ENCODE peak calls at places on chromosome 13, in seven cellular contexts. Q, X, T, C, O, J and F are unnamed samples.

GRCh38 chr13:101098873-101099272 is 317.4 kb downstream of the NALCN start:
- DNase-seq in Q (no peak), X (peak), T (no peak), C (peak), O (no peak), J (no peak), F (no peak)

GRCh38 chr13:109401891-109402290 is 384.5 kb downstream of the IRS2 start:
- DNase-seq in Q (peak), X (no peak), T (no peak), C (no peak), O (peak), J (no peak), F (no peak)

GRCh38 chr13:77518266-77518665 is 17.2 kb upstream of the SCEL start:
- DNase-seq in Q (no peak), X (no peak), T (no peak), C (no peak), O (no peak), J (no peak), F (no peak)

GRCh38 chr13:29156136-29156535 is 336.0 kb downstream of the MTUS2 start:
- DNase-seq in Q (no peak), X (no peak), T (no peak), C (no peak), O (no peak), J (no peak), F (no peak)

GRCh38 chr13:40129467-40129866 is 474.0 kb downstream of the COG6 start:
- DNase-seq in Q (no peak), X (no peak), T (no peak), C (no peak), O (no peak), J (no peak), F (no peak)

GRCh38 chr13:100234006-100234405 is 145.1 kb downstream of the PCCA start:
- DNase-seq in Q (no peak), X (no peak), T (no peak), C (no peak), O (no peak), J (no peak), F (peak)

GRCh38 chr13:21240586-21240985 is 64.1 kb downstream of the MRPL57 start:
- DNase-seq in Q (peak), X (peak), T (no peak), C (peak), O (peak), J (no peak), F (no peak)

GRCh38 chr13:42574011-42574410 is at the start of gene TNFSF11:
- DNase-seq in Q (peak), X (no peak), T (peak), C (no peak), O (no peak), J (no peak), F (no peak)

GRCh38 chr13:41492432-41493267 is 35.3 kb downstream of the RGCC start:
- DNase-seq in Q (no peak), X (no peak), T (no peak), C (peak), O (no peak), J (no peak), F (no peak)

GRCh38 chr13:28392428-28392827 is 102.5 kb downstream of the FLT1 start:
- DNase-seq in Q (peak), X (no peak), T (no peak), C (peak), O (no peak), J (no peak), F (no peak)

GRCh38 chr13:34464011-34464410 is 478.1 kb upstream of the NBEA start:
- DNase-seq in Q (no peak), X (no peak), T (no peak), C (no peak), O (no peak), J (no peak), F (no peak)

GRCh38 chr13:41502021-41502420 is 44.7 kb downstream of the RGCC start:
- DNase-seq in Q (no peak), X (no peak), T (no peak), C (no peak), O (no peak), J (no peak), F (no peak)

GRCh38 chr13:29925457-29925856 is 75.0 kb upstream of the UBL3 start:
- DNase-seq in Q (no peak), X (peak), T (no peak), C (peak), O (peak), J (no peak), F (no peak)

GRCh38 chr13:63190219-63190618 is 1774.6 kb upstream of the PCDH20 start:
- DNase-seq in Q (no peak), X (no peak), T (no peak), C (peak), O (no peak), J (no peak), F (no peak)

DNA sequence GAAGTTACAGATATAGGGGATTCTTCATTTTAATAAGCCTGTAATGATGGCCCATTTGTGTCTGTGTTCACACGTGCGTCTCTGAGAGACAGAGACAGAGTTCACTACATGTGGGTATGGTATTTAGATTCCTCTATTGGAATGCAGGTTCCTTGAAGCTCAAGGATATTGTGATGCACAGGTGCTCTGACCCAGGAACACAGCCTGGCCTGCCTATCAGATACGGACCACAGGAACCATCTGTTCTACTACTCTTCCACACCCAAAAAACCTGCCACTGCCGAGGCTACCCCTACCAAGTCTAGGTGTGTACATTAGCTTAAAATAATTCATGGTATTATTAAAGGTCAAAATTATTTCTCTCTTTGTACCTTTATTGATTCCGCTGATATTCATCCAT is 289.2 kb downstream of the ATP8A2 start:
- DNase-seq in Q (no peak), X (no peak), T (no peak), C (no peak), O (no peak), J (no peak), F (no peak)
- H2AK5ac ChIP-seq in Q (no peak), X (no peak), T (no peak), C (no peak), O (no peak), J (no peak), F (no peak)

GRCh38 chr13:113061796-113062425 is 43.7 kb upstream of the F7 start:
- DNase-seq in Q (no peak), X (no peak), T (no peak), C (no peak), O (no peak), J (no peak), F (no peak)

GRCh38 chr13:113059891-113060290 is 45.7 kb upstream of the F7 start:
- DNase-seq in Q (no peak), X (no peak), T (no peak), C (no peak), O (no peak), J (no peak), F (no peak)

GRCh38 chr13:113061271-113061625 is 44.3 kb upstream of the F7 start:
- DNase-seq in Q (no peak), X (no peak), T (no peak), C (no peak), O (no peak), J (no peak), F (no peak)

GRCh38 chr13:113058988-113059850 is 46.4 kb upstream of the F7 start:
- DNase-seq in Q (no peak), X (no peak), T (no peak), C (no peak), O (no peak), J (no peak), F (no peak)

GRCh38 chr13:113060557-113061270 is 44.9 kb upstream of the F7 start:
- DNase-seq in Q (no peak), X (no peak), T (no peak), C (no peak), O (no peak), J (no peak), F (no peak)
- H2AK5ac ChIP-seq in Q (no peak), X (no peak), T (no peak), C (no peak), O (no peak), J (no peak), F (no peak)

DNA sequence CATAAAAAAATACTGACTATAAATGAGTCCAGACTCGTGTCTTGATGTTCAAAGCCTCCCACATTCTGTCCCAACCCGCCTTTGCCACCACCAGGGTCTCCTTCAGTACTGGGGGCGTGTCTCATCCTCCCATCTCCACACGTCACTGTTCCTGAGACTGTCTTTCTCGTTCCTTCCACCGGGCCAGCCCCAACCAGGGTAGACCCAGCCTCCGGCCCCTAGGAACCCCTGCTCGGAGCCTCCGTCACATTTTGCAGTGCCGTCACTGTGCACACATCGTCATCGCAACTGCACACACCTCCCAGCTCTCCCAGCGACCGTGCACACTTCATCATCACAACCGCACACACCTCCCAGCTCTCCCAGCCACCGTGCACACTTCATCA is 73.4 kb downstream of the SPACA7 start:
- DNase-seq in Q (no peak), X (no peak), T (peak), C (no peak), O (no peak), J (no peak), F (no peak)
- H2AK5ac ChIP-seq in Q (no peak), X (no peak), T (no peak), C (no peak), O (no peak), J (no peak), F (peak)

GRCh38 chr13:103692442-103692841 is 626.2 kb upstream of the SLC10A2 start:
- DNase-seq in Q (no peak), X (no peak), T (no peak), C (no peak), O (no peak), J (no peak), F (no peak)
- H2AK5ac ChIP-seq in Q (no peak), X (no peak), T (no peak), C (no peak), O (no peak), J (no peak), F (no peak)

GRCh38 chr13:45295536-45295935 is 45.4 kb downstream of the TPT1 start:
- DNase-seq in Q (no peak), X (peak), T (no peak), C (peak), O (no peak), J (no peak), F (no peak)

GRCh38 chr13:45299194-45299593 is 41.8 kb downstream of the TPT1 start:
- DNase-seq in Q (no peak), X (peak), T (no peak), C (no peak), O (no peak), J (no peak), F (no peak)

GRCh38 chr13:45298206-45298505 is 42.8 kb downstream of the TPT1 start:
- DNase-seq in Q (no peak), X (no peak), T (no peak), C (no peak), O (no peak), J (no peak), F (no peak)

GRCh38 chr13:45297456-45298205 is 43.4 kb downstream of the TPT1 start:
- DNase-seq in Q (no peak), X (no peak), T (no peak), C (no peak), O (no peak), J (no peak), F (no peak)

GRCh38 chr13:45296259-45296658 is 44.7 kb downstream of the TPT1 start:
- DNase-seq in Q (no peak), X (peak), T (no peak), C (no peak), O (no peak), J (no peak), F (no peak)
- H2AK5ac ChIP-seq in Q (no peak), X (no peak), T (no peak), C (no peak), O (no peak), J (no peak), F (no peak)

DNA sequence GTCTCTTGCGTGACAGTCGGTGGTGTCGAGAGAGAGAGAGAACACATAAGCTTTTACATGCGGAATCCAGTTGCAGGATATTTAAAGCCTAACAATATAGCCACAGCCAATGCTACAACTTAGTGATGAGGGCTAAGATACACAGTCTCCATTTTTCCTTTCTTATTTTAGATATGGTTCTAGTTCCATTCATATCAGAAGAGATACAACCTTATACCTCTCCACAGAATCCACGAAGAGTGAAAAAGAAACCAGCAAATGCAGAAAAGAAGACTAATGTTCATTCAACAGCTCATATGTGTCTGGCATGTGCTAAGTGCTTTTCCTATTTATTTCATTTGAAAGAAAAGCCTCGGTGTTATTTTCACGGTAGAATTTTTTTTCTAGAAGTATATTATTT is 249.0 kb upstream of the SLITRK1 start:
- DNase-seq in Q (no peak), X (no peak), T (no peak), C (no peak), O (no peak), J (no peak), F (no peak)
- H2AK5ac ChIP-seq in Q (no peak), X (no peak), T (no peak), C (no peak), O (no peak), J (no peak), F (no peak)